ENCODE peak calls at places on chromosomes 16 and 17, in five cellular contexts. J, L, O, H and Q are unnamed samples.
A peak's percentile ranks its signal among the peaks of the same experiment; 100 is the strongest.

GRCh38 chr17:32317353-32317752 is 24.6 kb downstream of the C17orf75 start:
- DNase-seq in J (no peak), L (no peak), O (no peak), H (no peak), Q (no peak)

GRCh38 chr17:36650096-36650764 is 48.8 kb downstream of the MRM1 start:
- DNase-seq in J (no peak), L (no peak), O (no peak), H (no peak), Q (no peak)

GRCh38 chr17:83189013-83189672 is 109.7 kb downstream of the METRNL start:
- DNase-seq in J (no peak), L (no peak), O (no peak), H (peak; percentile 13), Q (no peak)

GRCh38 chr16:27972500-27972899 is 91.0 kb downstream of the GSG1L start:
- DNase-seq in J (peak; percentile 9), L (peak; percentile 5), O (peak; percentile 39), H (no peak), Q (peak; percentile 66)

GRCh38 chr17:63694974-63695773 is 4.8 kb downstream of the LIMD2 start:
- DNase-seq in J (no peak), L (no peak), O (no peak), H (no peak), Q (peak; percentile 32)

GRCh38 chr17:40253565-40253964 is 34.1 kb upstream of the CDC6 start:
- DNase-seq in J (no peak), L (no peak), O (no peak), H (no peak), Q (no peak)

GRCh38 chr17:57143341-57143740 is 58.3 kb downstream of the AKAP1 start:
- DNase-seq in J (no peak), L (no peak), O (no peak), H (no peak), Q (no peak)

GRCh38 chr17:50681260-50682200 is 26.2 kb downstream of the ANKRD40 start:
- DNase-seq in J (peak; percentile 88), L (no peak), O (no peak), H (no peak), Q (no peak)

GRCh38 chr17:68087851-68088250 is 52.3 kb downstream of the KPNA2 start:
- DNase-seq in J (no peak), L (no peak), O (no peak), H (no peak), Q (no peak)

GRCh38 chr16:75078886-75079285 is 37.7 kb downstream of the LDHD start:
- DNase-seq in J (no peak), L (no peak), O (no peak), H (no peak), Q (no peak)

GRCh38 chr17:47741109-47741792 is 8.2 kb downstream of the TBX21 start:
- DNase-seq in J (no peak), L (no peak), O (no peak), H (no peak), Q (no peak)

GRCh38 chr17:17718251-17718650 is 37.0 kb downstream of the RAI1 start:
- DNase-seq in J (no peak), L (no peak), O (no peak), H (no peak), Q (no peak)

GRCh38 chr16:57167951-57168350 is 17.9 kb downstream of the PSME3IP1 start:
- DNase-seq in J (peak; percentile 74), L (peak; percentile 37), O (no peak), H (no peak), Q (peak; percentile 84)

GRCh38 chr16:58636474-58636873 is 6.8 kb upstream of the CNOT1 start:
- DNase-seq in J (no peak), L (no peak), O (no peak), H (no peak), Q (no peak)

GRCh38 chr17:64500487-64500859 is 3.6 kb upstream of the POLG2 start:
- DNase-seq in J (no peak), L (no peak), O (no peak), H (no peak), Q (no peak)

GRCh38 chr16:54370653-54371052 is 84.1 kb upstream of the IRX3 start:
- DNase-seq in J (no peak), L (no peak), O (no peak), H (no peak), Q (no peak)

GRCh38 chr17:68048996-68049395 is 13.5 kb downstream of the KPNA2 start:
- DNase-seq in J (no peak), L (no peak), O (no peak), H (no peak), Q (peak; percentile 37)

GRCh38 chr17:44083250-44083849 is 12.8 kb downstream of the G6PC3 start:
- DNase-seq in J (no peak), L (no peak), O (no peak), H (no peak), Q (peak; percentile 13)

GRCh38 chr16:1158456-1159324 is 5.8 kb downstream of the CACNA1H start:
- DNase-seq in J (no peak), L (no peak), O (no peak), H (no peak), Q (no peak)

GRCh38 chr17:62802531-62803205 is 5.4 kb downstream of the MARCHF10 start:
- DNase-seq in J (no peak), L (no peak), O (no peak), H (no peak), Q (no peak)

GRCh38 chr16:55703003-55704001 is 47.5 kb downstream of the SLC6A2 start:
- DNase-seq in J (peak; percentile 88), L (peak; percentile 19), O (no peak), H (peak; percentile 36), Q (peak; percentile 44)

GRCh38 chr17:61926831-61927210 is 961 bp downstream of the INTS2 start:
- DNase-seq in J (peak; percentile 63), L (no peak), O (no peak), H (no peak), Q (no peak)

GRCh38 chr17:71363661-71364060 is 757.2 kb upstream of the SOX9 start:
- DNase-seq in J (no peak), L (no peak), O (no peak), H (no peak), Q (no peak)

GRCh38 chr17:21313320-21313719 is 28.8 kb downstream of the MAP2K3 start:
- DNase-seq in J (no peak), L (no peak), O (no peak), H (no peak), Q (no peak)

GRCh38 chr17:41126412-41126811 is 2.4 kb upstream of the KRTAP4-12 start:
- DNase-seq in J (no peak), L (no peak), O (no peak), H (no peak), Q (no peak)

GRCh38 chr17:51734462-51734861 is 424.1 kb downstream of the CA10 start:
- DNase-seq in J (no peak), L (no peak), O (peak; percentile 54), H (no peak), Q (no peak)

GRCh38 chr17:50691550-50692447 is 15.9 kb downstream of the ANKRD40 start:
- DNase-seq in J (no peak), L (no peak), O (no peak), H (no peak), Q (no peak)

GRCh38 chr16:997440-998051 is 16.0 kb downstream of the SOX8 start:
- DNase-seq in J (peak; percentile 28), L (no peak), O (no peak), H (no peak), Q (no peak)

GRCh38 chr16:57883953-57884654 is 81.8 kb upstream of the KIFC3 start:
- DNase-seq in J (no peak), L (no peak), O (no peak), H (no peak), Q (no peak)

GRCh38 chr16:81548901-81549546 is 104.4 kb downstream of the CMIP start:
- DNase-seq in J (no peak), L (no peak), O (no peak), H (no peak), Q (no peak)

GRCh38 chr16:70685938-70686375 is at the start of gene MTSS2:
- DNase-seq in J (peak; percentile 98), L (no peak), O (no peak), H (no peak), Q (no peak)

DNA sequence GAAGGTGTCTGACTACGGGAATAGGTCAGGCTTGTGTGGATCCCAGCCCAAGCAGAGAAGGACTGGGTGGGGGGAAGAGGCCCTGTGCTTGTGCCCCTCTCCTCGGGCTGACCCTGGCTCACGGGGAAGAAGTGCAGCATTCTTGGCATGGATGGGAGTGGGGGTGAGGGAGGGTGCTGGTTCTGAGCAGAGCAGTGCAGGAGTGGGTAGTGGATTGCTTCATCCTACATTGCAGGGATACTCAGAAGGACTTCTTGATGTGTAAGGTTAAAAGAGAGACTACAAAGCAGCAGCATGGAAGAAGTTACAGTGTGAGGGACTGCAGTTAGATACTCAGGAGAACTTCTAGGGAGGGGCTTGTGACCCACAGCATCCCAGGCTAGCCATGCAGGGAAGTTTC is 2.1 kb downstream of the ARHGAP23 start:
- DNase-seq in J (peak; percentile 81), L (no peak), O (no peak), H (no peak), Q (no peak)
- H3K4me3 ChIP-seq in J (peak overlapping the region; percentile 86), L (no peak overlapping the region), O (no peak overlapping the region), H (no peak overlapping the region), Q (no peak overlapping the region)

DNA sequence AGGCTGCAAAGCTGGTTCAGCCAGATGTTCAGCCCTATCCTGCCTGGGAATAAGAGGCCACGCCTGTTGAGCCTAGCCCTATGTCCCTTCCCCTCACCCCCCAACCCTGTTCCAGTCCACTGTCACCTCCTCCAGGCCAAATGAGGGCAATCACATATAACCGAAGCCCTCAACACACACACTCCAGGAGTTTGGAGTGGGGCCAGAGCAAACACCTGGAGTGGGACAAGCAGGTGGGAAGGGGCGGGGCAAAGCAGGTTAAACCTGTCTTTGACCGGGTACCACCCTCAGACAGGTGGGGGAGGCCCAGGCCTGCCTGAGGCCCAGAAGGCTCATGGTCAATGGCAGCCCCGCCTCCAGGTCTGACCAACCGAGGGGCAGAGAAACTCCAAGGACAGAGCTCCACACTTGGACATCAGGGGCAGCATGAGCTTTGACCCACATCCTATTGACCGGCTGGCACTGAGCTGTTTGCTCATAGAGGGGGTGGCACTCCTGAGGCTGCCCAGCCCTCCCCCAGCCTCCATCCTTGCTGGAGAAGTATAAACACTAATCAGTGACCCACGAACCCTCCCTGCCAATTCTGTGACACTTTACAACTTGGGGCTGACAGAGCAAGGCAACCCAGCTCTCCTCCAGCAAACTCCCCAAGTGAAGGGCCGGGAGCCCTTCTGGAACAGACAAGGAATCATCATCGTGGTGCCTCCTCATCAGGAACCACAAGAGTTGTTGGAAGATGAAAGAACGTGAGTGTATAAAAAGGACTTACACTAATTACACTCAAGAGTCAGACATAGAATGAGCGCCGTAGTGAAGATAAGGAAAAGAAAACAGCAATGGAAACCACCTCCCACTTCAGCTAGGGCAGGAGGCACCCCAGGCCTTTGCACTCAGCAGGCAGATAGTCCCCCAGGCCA is 1.5 kb downstream of the ESRP2 start:
- DNase-seq in J (no peak), L (no peak), O (no peak), H (peak; percentile 68), Q (no peak)
- H3K4me3 ChIP-seq in J (no peak overlapping the region), L (peak overlapping the region; percentile 53), O (peak overlapping the region; percentile 77), H (peak overlapping the region; percentile 37), Q (no peak overlapping the region)

GRCh38 chr16:88633684-88634140 is 4.7 kb upstream of the IL17C start:
- DNase-seq in J (no peak), L (peak; percentile 51), O (no peak), H (no peak), Q (peak; percentile 55)
- H3K4me3 ChIP-seq in J (no peak overlapping the region), L (peak overlapping the region; percentile 38), O (peak overlapping the region; percentile 54), H (no peak overlapping the region), Q (peak overlapping the region; percentile 26)

GRCh38 chr16:84555418-84556196 is 51.1 kb upstream of the MEAK7 start:
- DNase-seq in J (no peak), L (no peak), O (no peak), H (no peak), Q (peak; percentile 46)
- H3K4me3 ChIP-seq in J (no peak overlapping the region), L (no peak overlapping the region), O (no peak overlapping the region), H (no peak overlapping the region), Q (no peak overlapping the region)